ENCODE peak calls at places on chromosomes 1 and 21, in six cellular contexts. D is GM12865, Z is non-pigmented ciliary epithelial cell, X is ELR, V is NCI-H226, K is putamen. Y is an unnamed sample.

GRCh38 chr21:31342328-31342727 is 1.7 kb downstream of the TIAM1 start:
- DNase-seq in D (no peak), Z (no peak), X (no peak), V (no peak), K (no peak), Y (no peak)

GRCh38 chr1:241411056-241411775 is 54.2 kb upstream of the RGS7 start:
- DNase-seq in D (no peak), Z (no peak), X (no peak), V (no peak), K (no peak), Y (peak)

GRCh38 chr1:84669831-84670230 is 20.4 kb downstream of the SSX2IP start:
- DNase-seq in D (no peak), Z (no peak), X (no peak), V (peak), K (no peak), Y (no peak)

GRCh38 chr1:174428033-174428432 is 19.7 kb upstream of the GPR52 start:
- DNase-seq in D (no peak), Z (no peak), X (no peak), V (peak), K (no peak), Y (no peak)

GRCh38 chr1:108559215-108560142 is at the start of gene EEIG2:
- DNase-seq in D (peak), Z (peak), X (peak), V (peak), K (peak), Y (no peak)

GRCh38 chr1:21229246-21230000 is 52.7 kb upstream of the EIF4G3 start:
- DNase-seq in D (no peak), Z (no peak), X (peak), V (no peak), K (no peak), Y (no peak)

GRCh38 chr1:33985166-33985565 is 121.3 kb downstream of the HMGB4 start:
- DNase-seq in D (no peak), Z (no peak), X (no peak), V (no peak), K (no peak), Y (no peak)

GRCh38 chr21:16072692-16073091 is 342.9 kb downstream of the USP25 start:
- DNase-seq in D (no peak), Z (peak), X (peak), V (peak), K (peak), Y (peak)